ENCODE peak calls at places on chromosomes 5 and 9, in eight cellular contexts. One of them, this sample, is unnamed.

GRCh38 chr9:83336696-83337095 is 201.5 kb downstream of the FRMD3 start:
- DNase-seq in AG04450: no peak
- DNase-seq in left lung: no peak
- DNase-seq in CD4-positive, CD25-positive, alpha-beta regulatory T cell: no peak
- DNase-seq in mammary epithelial cell: peak; percentile 12
- DNase-seq in cardiac muscle cell: no peak
- DNase-seq in uterus: no peak
- DNase-seq in CD4-positive, alpha-beta T cell: no peak
- DNase-seq in this sample: no peak

GRCh38 chr5:136729901-136730355 is 364.6 kb upstream of the TRPC7 start:
- DNase-seq in AG04450: no peak
- DNase-seq in left lung: no peak
- DNase-seq in CD4-positive, CD25-positive, alpha-beta regulatory T cell: no peak
- DNase-seq in mammary epithelial cell: peak; percentile 4
- DNase-seq in cardiac muscle cell: no peak
- DNase-seq in uterus: no peak
- DNase-seq in CD4-positive, alpha-beta T cell: no peak
- DNase-seq in this sample: no peak

GRCh38 chr5:7372399-7372798 is 23.5 kb upstream of the ADCY2 start:
- DNase-seq in AG04450: no peak
- DNase-seq in left lung: no peak
- DNase-seq in CD4-positive, CD25-positive, alpha-beta regulatory T cell: no peak
- DNase-seq in mammary epithelial cell: no peak
- DNase-seq in cardiac muscle cell: no peak
- DNase-seq in uterus: no peak
- DNase-seq in CD4-positive, alpha-beta T cell: no peak
- DNase-seq in this sample: no peak

GRCh38 chr5:150255659-150256415 is 33.7 kb downstream of the CAMK2A start:
- DNase-seq in AG04450: no peak
- DNase-seq in left lung: no peak
- DNase-seq in CD4-positive, CD25-positive, alpha-beta regulatory T cell: no peak
- DNase-seq in mammary epithelial cell: no peak
- DNase-seq in cardiac muscle cell: peak; percentile 38
- DNase-seq in uterus: no peak
- DNase-seq in CD4-positive, alpha-beta T cell: no peak
- DNase-seq in this sample: no peak

GRCh38 chr9:19788614-19789271 is at the start of gene SLC24A2:
- DNase-seq in AG04450: no peak
- DNase-seq in left lung: no peak
- DNase-seq in CD4-positive, CD25-positive, alpha-beta regulatory T cell: no peak
- DNase-seq in mammary epithelial cell: peak; percentile 27
- DNase-seq in cardiac muscle cell: peak; percentile 40
- DNase-seq in uterus: no peak
- DNase-seq in CD4-positive, alpha-beta T cell: no peak
- DNase-seq in this sample: no peak

GRCh38 chr5:141488591-141489478 is at the start of gene PCDHGC5:
- DNase-seq in AG04450: peak; percentile 56
- DNase-seq in left lung: peak; percentile 31
- DNase-seq in CD4-positive, CD25-positive, alpha-beta regulatory T cell: no peak
- DNase-seq in mammary epithelial cell: peak; percentile 60
- DNase-seq in cardiac muscle cell: no peak
- DNase-seq in uterus: peak; percentile 57
- DNase-seq in CD4-positive, alpha-beta T cell: no peak
- DNase-seq in this sample: no peak

GRCh38 chr5:114789773-114790402 is 379.8 kb downstream of the TRIM36 start:
- DNase-seq in AG04450: no peak
- DNase-seq in left lung: no peak
- DNase-seq in CD4-positive, CD25-positive, alpha-beta regulatory T cell: no peak
- DNase-seq in mammary epithelial cell: peak; percentile 9
- DNase-seq in cardiac muscle cell: peak; percentile 62
- DNase-seq in uterus: no peak
- DNase-seq in CD4-positive, alpha-beta T cell: no peak
- DNase-seq in this sample: no peak

GRCh38 chr9:114285166-114285867 is 37.6 kb upstream of the ORM1 start:
- DNase-seq in AG04450: peak; percentile 78
- DNase-seq in left lung: peak; percentile 75
- DNase-seq in CD4-positive, CD25-positive, alpha-beta regulatory T cell: no peak
- DNase-seq in mammary epithelial cell: no peak
- DNase-seq in cardiac muscle cell: no peak
- DNase-seq in uterus: peak; percentile 77
- DNase-seq in CD4-positive, alpha-beta T cell: no peak
- DNase-seq in this sample: peak; percentile 37

GRCh38 chr5:5648694-5649093 is 226.2 kb downstream of the ICE1 start:
- DNase-seq in AG04450: no peak
- DNase-seq in left lung: no peak
- DNase-seq in CD4-positive, CD25-positive, alpha-beta regulatory T cell: no peak
- DNase-seq in mammary epithelial cell: no peak
- DNase-seq in cardiac muscle cell: peak; percentile 83
- DNase-seq in uterus: no peak
- DNase-seq in CD4-positive, alpha-beta T cell: no peak
- DNase-seq in this sample: no peak

GRCh38 chr5:134184155-134185135 is 7.7 kb upstream of the SKP1 start:
- DNase-seq in AG04450: no peak
- DNase-seq in left lung: peak; percentile 74
- DNase-seq in CD4-positive, CD25-positive, alpha-beta regulatory T cell: peak; percentile 74
- DNase-seq in mammary epithelial cell: peak; percentile 42
- DNase-seq in cardiac muscle cell: peak; percentile 70
- DNase-seq in uterus: peak; percentile 66
- DNase-seq in CD4-positive, alpha-beta T cell: peak; percentile 69
- DNase-seq in this sample: peak; percentile 81

DNA sequence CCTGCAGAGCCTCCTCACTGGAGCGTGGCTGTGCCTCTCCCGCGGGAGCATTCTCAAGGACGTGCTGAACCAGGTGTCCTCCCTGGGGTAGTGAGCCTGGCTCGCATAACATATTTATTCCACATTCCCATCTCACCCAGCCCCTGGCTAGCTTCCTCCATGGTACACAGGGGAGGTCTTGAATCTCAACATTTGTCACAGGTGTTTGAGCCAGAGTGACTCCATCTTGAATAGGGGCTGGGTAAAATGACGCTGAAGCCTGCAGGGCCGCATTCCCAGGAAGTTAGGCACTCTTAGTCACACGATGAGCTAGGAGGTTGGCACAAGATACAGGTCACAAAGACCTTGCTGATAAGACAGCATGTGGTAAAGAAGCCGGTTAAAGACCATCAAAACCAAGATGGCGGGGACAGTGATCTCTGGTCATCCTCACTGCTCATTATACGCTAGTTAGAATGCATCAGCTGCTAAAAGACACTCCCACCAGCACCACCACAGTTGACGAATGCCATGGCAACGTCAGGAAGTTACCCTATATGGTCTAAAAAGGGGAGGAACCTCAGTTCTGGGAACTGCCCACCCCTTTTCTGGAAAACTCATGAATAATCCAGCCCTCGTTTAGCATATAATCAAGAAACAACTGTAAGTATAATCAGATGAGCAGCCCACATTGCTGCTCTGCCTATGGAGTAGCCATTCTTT is 273.8 kb upstream of the IRX4 start:
- DNase-seq in AG04450: no peak
- DNase-seq in left lung: no peak
- DNase-seq in CD4-positive, CD25-positive, alpha-beta regulatory T cell: no peak
- DNase-seq in mammary epithelial cell: no peak
- DNase-seq in cardiac muscle cell: no peak
- DNase-seq in uterus: no peak
- DNase-seq in CD4-positive, alpha-beta T cell: no peak
- DNase-seq in this sample: no peak
- H3K9me3 ChIP-seq in AG04450: peaks cover 28% of the 10 kb centered on the region
- H3K9me3 ChIP-seq in left lung: no peaks in the 10 kb centered on the region
- H3K9me3 ChIP-seq in CD4-positive, CD25-positive, alpha-beta regulatory T cell: no peaks in the 10 kb centered on the region
- H3K9me3 ChIP-seq in mammary epithelial cell: peaks cover 3% of the 10 kb centered on the region
- H3K9me3 ChIP-seq in cardiac muscle cell: no peaks in the 10 kb centered on the region
- H3K9me3 ChIP-seq in uterus: no peaks in the 10 kb centered on the region
- H3K9me3 ChIP-seq in CD4-positive, alpha-beta T cell: no peaks in the 10 kb centered on the region
- H3K9me3 ChIP-seq in this sample: no peaks in the 10 kb centered on the region

DNA sequence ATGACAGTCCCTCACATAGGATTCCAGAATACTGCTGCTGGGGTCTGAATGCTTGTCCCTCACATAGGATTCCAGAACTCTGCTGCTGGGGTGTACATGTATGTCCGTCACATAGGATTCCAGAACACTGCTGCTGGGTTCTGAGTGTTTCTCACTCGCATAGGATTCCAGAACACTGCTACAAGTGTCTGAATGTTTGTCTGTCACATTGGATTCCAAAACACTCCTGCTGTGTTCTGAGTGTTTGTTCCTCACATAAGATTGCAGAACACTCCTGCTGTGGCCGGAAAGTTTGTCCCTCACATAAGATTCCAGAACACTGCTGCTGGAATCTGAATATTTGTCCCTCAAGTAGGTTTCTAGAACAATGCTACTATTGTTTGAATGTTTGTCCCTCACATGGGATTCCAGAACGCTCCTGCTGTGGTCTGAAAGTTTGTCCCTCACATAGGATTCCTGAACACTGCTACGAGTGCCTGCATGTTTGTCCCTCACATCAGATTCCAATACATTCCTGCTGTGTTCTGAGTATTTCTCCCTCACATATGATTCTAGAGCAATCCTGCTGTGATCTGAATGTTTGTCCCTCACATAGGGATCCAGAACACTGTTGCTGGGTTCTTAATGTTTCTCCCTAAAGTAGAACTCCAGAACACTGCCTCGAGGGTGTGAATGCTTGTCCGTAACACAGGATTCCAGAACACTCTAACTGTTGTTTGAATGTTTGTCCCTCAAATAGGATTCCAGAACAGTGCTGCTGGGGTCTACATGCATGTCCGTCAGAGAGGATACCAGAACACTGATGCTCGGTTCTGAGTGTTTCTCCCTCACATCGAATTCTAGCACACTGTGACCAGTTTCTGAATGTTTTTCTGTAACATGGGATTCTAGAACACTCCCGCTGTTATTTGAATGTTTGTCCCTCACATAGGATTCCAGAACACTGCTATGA is 200.4 kb downstream of the FOXD4L6 start:
- DNase-seq in AG04450: no peak
- DNase-seq in left lung: no peak
- DNase-seq in CD4-positive, CD25-positive, alpha-beta regulatory T cell: no peak
- DNase-seq in mammary epithelial cell: no peak
- DNase-seq in cardiac muscle cell: no peak
- DNase-seq in uterus: no peak
- DNase-seq in CD4-positive, alpha-beta T cell: no peak
- DNase-seq in this sample: no peak
- H3K9me3 ChIP-seq in AG04450: peaks cover 38% of the 10 kb centered on the region
- H3K9me3 ChIP-seq in left lung: no peaks in the 10 kb centered on the region
- H3K9me3 ChIP-seq in CD4-positive, CD25-positive, alpha-beta regulatory T cell: peaks cover 49% of the 10 kb centered on the region
- H3K9me3 ChIP-seq in mammary epithelial cell: peaks cover 5% of the 10 kb centered on the region
- H3K9me3 ChIP-seq in cardiac muscle cell: peaks cover 48% of the 10 kb centered on the region
- H3K9me3 ChIP-seq in uterus: peaks cover 63% of the 10 kb centered on the region
- H3K9me3 ChIP-seq in CD4-positive, alpha-beta T cell: peaks cover 80% of the 10 kb centered on the region
- H3K9me3 ChIP-seq in this sample: no peaks in the 10 kb centered on the region

GRCh38 chr9:1400983-1401382 is 350.8 kb downstream of the DMRT2 start:
- DNase-seq in AG04450: no peak
- DNase-seq in left lung: no peak
- DNase-seq in CD4-positive, CD25-positive, alpha-beta regulatory T cell: no peak
- DNase-seq in mammary epithelial cell: no peak
- DNase-seq in cardiac muscle cell: peak; percentile 2
- DNase-seq in uterus: no peak
- DNase-seq in CD4-positive, alpha-beta T cell: no peak
- DNase-seq in this sample: no peak
- H3K9me3 ChIP-seq in AG04450: peaks cover 2% of the 10 kb centered on the region
- H3K9me3 ChIP-seq in left lung: no peaks in the 10 kb centered on the region
- H3K9me3 ChIP-seq in CD4-positive, CD25-positive, alpha-beta regulatory T cell: no peaks in the 10 kb centered on the region
- H3K9me3 ChIP-seq in mammary epithelial cell: no peaks in the 10 kb centered on the region
- H3K9me3 ChIP-seq in cardiac muscle cell: no peaks in the 10 kb centered on the region
- H3K9me3 ChIP-seq in uterus: no peaks in the 10 kb centered on the region
- H3K9me3 ChIP-seq in CD4-positive, alpha-beta T cell: no peaks in the 10 kb centered on the region
- H3K9me3 ChIP-seq in this sample: no peaks in the 10 kb centered on the region

GRCh38 chr5:132245593-132245992 is 11.9 kb upstream of the PDLIM4 start:
- DNase-seq in AG04450: no peak
- DNase-seq in left lung: no peak
- DNase-seq in CD4-positive, CD25-positive, alpha-beta regulatory T cell: no peak
- DNase-seq in mammary epithelial cell: no peak
- DNase-seq in cardiac muscle cell: no peak
- DNase-seq in uterus: no peak
- DNase-seq in CD4-positive, alpha-beta T cell: no peak
- DNase-seq in this sample: peak; percentile 44
- H3K9me3 ChIP-seq in AG04450: peaks cover 6% of the 10 kb centered on the region
- H3K9me3 ChIP-seq in left lung: no peaks in the 10 kb centered on the region
- H3K9me3 ChIP-seq in CD4-positive, CD25-positive, alpha-beta regulatory T cell: peaks cover 23% of the 10 kb centered on the region
- H3K9me3 ChIP-seq in mammary epithelial cell: no peaks in the 10 kb centered on the region
- H3K9me3 ChIP-seq in cardiac muscle cell: no peaks in the 10 kb centered on the region
- H3K9me3 ChIP-seq in uterus: peaks cover 3% of the 10 kb centered on the region
- H3K9me3 ChIP-seq in CD4-positive, alpha-beta T cell: peaks cover 35% of the 10 kb centered on the region
- H3K9me3 ChIP-seq in this sample: peaks cover 9% of the 10 kb centered on the region

GRCh38 chr9:96738147-96739027 is 39.5 kb downstream of the ZNF510 start:
- DNase-seq in AG04450: no peak
- DNase-seq in left lung: no peak
- DNase-seq in CD4-positive, CD25-positive, alpha-beta regulatory T cell: no peak
- DNase-seq in mammary epithelial cell: no peak
- DNase-seq in cardiac muscle cell: no peak
- DNase-seq in uterus: no peak
- DNase-seq in CD4-positive, alpha-beta T cell: no peak
- DNase-seq in this sample: no peak
- H3K9me3 ChIP-seq in AG04450: peaks cover 12% of the 10 kb centered on the region
- H3K9me3 ChIP-seq in left lung: peaks cover 9% of the 10 kb centered on the region
- H3K9me3 ChIP-seq in CD4-positive, CD25-positive, alpha-beta regulatory T cell: peaks cover 47% of the 10 kb centered on the region
- H3K9me3 ChIP-seq in mammary epithelial cell: peaks cover 27% of the 10 kb centered on the region
- H3K9me3 ChIP-seq in cardiac muscle cell: no peaks in the 10 kb centered on the region
- H3K9me3 ChIP-seq in uterus: peaks cover 12% of the 10 kb centered on the region
- H3K9me3 ChIP-seq in CD4-positive, alpha-beta T cell: peaks cover 54% of the 10 kb centered on the region
- H3K9me3 ChIP-seq in this sample: peaks cover 26% of the 10 kb centered on the region

GRCh38 chr5:28576022-28576421 is 1537.6 kb upstream of the CDH9 start:
- DNase-seq in AG04450: no peak
- DNase-seq in left lung: no peak
- DNase-seq in CD4-positive, CD25-positive, alpha-beta regulatory T cell: no peak
- DNase-seq in mammary epithelial cell: peak; percentile 17
- DNase-seq in cardiac muscle cell: peak; percentile 15
- DNase-seq in uterus: no peak
- DNase-seq in CD4-positive, alpha-beta T cell: no peak
- DNase-seq in this sample: no peak
- H3K9me3 ChIP-seq in AG04450: peaks cover 14% of the 10 kb centered on the region
- H3K9me3 ChIP-seq in left lung: no peaks in the 10 kb centered on the region
- H3K9me3 ChIP-seq in CD4-positive, CD25-positive, alpha-beta regulatory T cell: no peaks in the 10 kb centered on the region
- H3K9me3 ChIP-seq in mammary epithelial cell: peaks cover 7% of the 10 kb centered on the region
- H3K9me3 ChIP-seq in cardiac muscle cell: no peaks in the 10 kb centered on the region
- H3K9me3 ChIP-seq in uterus: no peaks in the 10 kb centered on the region
- H3K9me3 ChIP-seq in CD4-positive, alpha-beta T cell: no peaks in the 10 kb centered on the region
- H3K9me3 ChIP-seq in this sample: no peaks in the 10 kb centered on the region